ENCODE peak calls at places on chromosomes 11 and 22, in eight cellular contexts. N, T, S, Y, H, M, B and O are unnamed samples.

GRCh38 chr11:64178203-64178602 is 7.8 kb upstream of the STIP1 start:
- DNase-seq in T (no peak), H (no peak), S (no peak), B (no peak), M (no peak), Y (no peak), N (no peak), O (no peak)

GRCh38 chr11:73143126-73143838 is 1.2 kb upstream of the FCHSD2 start:
- DNase-seq in M (peak), Y (peak), S (no peak), T (no peak), B (no peak), H (no peak), N (no peak), O (no peak)

GRCh38 chr11:102929966-102930365 is 25.6 kb downstream of the MMP13 start:
- DNase-seq in T (no peak), S (no peak), H (no peak), Y (no peak), N (no peak), M (no peak), B (no peak), O (no peak)

GRCh38 chr22:39514373-39514973 is 5.9 kb upstream of the ATF4 start:
- DNase-seq in H (peak), S (peak), Y (peak), M (no peak), B (peak), N (no peak), T (no peak), O (no peak)

GRCh38 chr11:19938051-19938856 is 222.0 kb downstream of the DBX1 start:
- DNase-seq in N (no peak), T (no peak), B (peak), Y (peak), H (peak), S (no peak), M (peak), O (peak)

GRCh38 chr22:30614879-30615278 is 7.9 kb downstream of the TCN2 start:
- DNase-seq in S (no peak), N (no peak), M (no peak), Y (no peak), B (no peak), T (no peak), H (no peak), O (no peak)

GRCh38 chr11:43392713-43393112 is 34.0 kb downstream of the TTC17 start:
- DNase-seq in T (no peak), S (no peak), H (no peak), B (no peak), Y (no peak), M (no peak), N (no peak), O (no peak)

GRCh38 chr11:114066046-114066648 is 6.6 kb downstream of the ZBTB16 start:
- DNase-seq in N (no peak), B (no peak), Y (no peak), T (no peak), M (no peak), H (no peak), S (no peak), O (no peak)

GRCh38 chr11:60858731-60859464 is 3.1 kb upstream of the PTGDR2 start:
- DNase-seq in M (no peak), Y (peak), H (no peak), T (no peak), B (no peak), N (no peak), S (no peak), O (no peak)

GRCh38 chr22:46803031-46803880 is 40.8 kb downstream of the TBC1D22A start:
- DNase-seq in H (peak), Y (peak), T (no peak), N (peak), S (no peak), B (peak), M (peak), O (peak)

GRCh38 chr11:14249121-14249963 is 109.6 kb downstream of the RRAS2 start:
- DNase-seq in B (peak), N (no peak), H (peak), S (peak), M (peak), Y (peak), T (peak), O (peak)

GRCh38 chr11:89457190-89457589 is 34.0 kb downstream of the NOX4 start:
- DNase-seq in H (no peak), N (no peak), T (no peak), B (no peak), Y (no peak), M (no peak), S (no peak), O (no peak)

GRCh38 chr11:134577801-134578200 is 165.8 kb upstream of the B3GAT1 start:
- DNase-seq in H (no peak), S (no peak), M (no peak), B (no peak), T (no peak), Y (no peak), N (no peak), O (no peak)

GRCh38 chr11:18540207-18541009 is 13.7 kb upstream of the TSG101 start:
- DNase-seq in B (no peak), H (no peak), S (no peak), N (no peak), M (peak), Y (peak), T (no peak), O (no peak)

GRCh38 chr22:37967147-37967546 is 13.6 kb downstream of the POLR2F start:
- DNase-seq in H (no peak), B (no peak), N (no peak), Y (no peak), T (no peak), M (no peak), S (no peak), O (no peak)

GRCh38 chr11:57458410-57459111 is 1.8 kb upstream of the RTN4RL2 start:
- DNase-seq in N (no peak), S (no peak), Y (peak), M (peak), B (peak), H (no peak), T (no peak), O (peak)

GRCh38 chr11:6259638-6260019 is at the start of gene CCKBR:
- DNase-seq in B (peak), H (no peak), M (no peak), Y (no peak), S (peak), T (no peak), N (no peak), O (peak)

GRCh38 chr11:86486261-86487030 is 111.8 kb downstream of the CCDC81 start:
- DNase-seq in Y (no peak), H (no peak), S (peak), M (no peak), B (no peak), N (no peak), T (no peak), O (no peak)

DNA sequence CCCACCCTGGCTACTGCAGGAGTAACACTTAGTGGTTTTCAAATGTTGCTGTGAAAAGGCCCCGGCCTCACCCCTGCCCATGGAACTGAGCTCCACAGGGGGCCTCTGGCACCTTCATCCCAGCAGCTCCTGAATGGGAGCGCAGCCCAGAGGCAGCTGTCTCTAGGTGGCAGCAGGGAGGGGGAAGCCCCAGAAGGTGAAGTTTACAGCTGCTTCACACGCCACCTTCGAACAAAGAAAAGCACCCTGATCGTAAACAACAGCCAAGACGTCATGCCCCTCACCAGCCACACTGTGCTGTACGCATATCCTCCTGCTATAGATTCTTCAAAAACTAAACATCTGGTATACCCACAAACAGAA is 105.5 kb downstream of the CTTN start:
- DNase-seq in N (no peak), S (peak), T (no peak), B (no peak), M (no peak), H (no peak), Y (no peak), O (no peak)
- TF ChIP-seq CTCF in N (no peak), S (no peak), T (no peak), B (no peak), M (no peak), H (no peak), Y (peak), O (peak)

DNA sequence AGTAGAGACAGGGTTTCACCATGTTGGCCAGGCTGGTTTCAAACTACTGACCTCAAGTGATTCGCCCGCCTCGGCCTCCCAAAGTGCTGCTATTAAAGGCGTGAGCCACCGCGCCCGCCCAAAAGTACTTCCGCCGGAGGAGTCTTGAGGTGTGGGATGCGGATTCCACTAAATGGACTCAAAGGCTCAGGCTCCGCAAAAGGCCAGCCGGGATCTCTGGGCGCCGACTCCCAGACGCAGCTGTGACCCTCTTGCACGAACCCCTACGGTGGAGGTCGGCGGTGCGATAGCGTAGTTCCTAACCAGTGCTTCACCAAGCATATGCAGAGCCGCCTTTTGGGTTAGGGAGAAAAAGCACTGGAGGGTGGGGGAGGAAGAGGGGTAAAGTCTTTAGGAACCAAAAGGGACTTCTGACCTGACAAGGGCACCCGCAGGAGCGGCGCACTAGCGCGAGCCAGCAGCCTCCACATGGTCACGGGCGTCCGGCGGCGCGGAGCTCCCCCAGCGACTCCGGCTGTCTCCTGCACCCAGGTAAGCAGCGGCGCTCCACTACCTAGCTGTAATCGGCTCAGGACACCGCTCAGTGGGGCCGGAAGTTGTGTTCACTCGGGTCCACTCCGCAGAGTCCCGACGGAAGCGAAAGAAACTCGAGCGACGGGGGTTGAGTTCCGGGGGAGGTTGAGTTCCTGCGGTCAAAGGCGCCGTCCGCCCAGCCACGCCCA is at the start of gene MRPL16:
- DNase-seq in H (peak), M (peak), B (peak), Y (peak), N (peak), S (peak), T (peak), O (peak)
- TF ChIP-seq CTCF in H (no peak), M (no peak), B (no peak), Y (peak), N (no peak), S (peak), T (peak), O (peak)

GRCh38 chr11:66883021-66883968 is 26.4 kb downstream of the LRFN4 start:
- DNase-seq in T (peak), B (peak), S (peak), H (peak), Y (peak), M (peak), N (no peak), O (peak)
- TF ChIP-seq CTCF in T (peak), B (peak), S (peak), H (peak), Y (peak), M (peak), N (peak), O (peak)

GRCh38 chr11:99015634-99016454 is 4.9 kb upstream of the CNTN5 start:
- DNase-seq in H (peak), M (peak), T (no peak), N (no peak), S (no peak), Y (peak), B (no peak), O (no peak)

GRCh38 chr11:99019676-99020075 is 1.1 kb upstream of the CNTN5 start:
- DNase-seq in Y (no peak), B (peak), H (no peak), T (no peak), N (no peak), M (no peak), S (no peak), O (no peak)

DNA sequence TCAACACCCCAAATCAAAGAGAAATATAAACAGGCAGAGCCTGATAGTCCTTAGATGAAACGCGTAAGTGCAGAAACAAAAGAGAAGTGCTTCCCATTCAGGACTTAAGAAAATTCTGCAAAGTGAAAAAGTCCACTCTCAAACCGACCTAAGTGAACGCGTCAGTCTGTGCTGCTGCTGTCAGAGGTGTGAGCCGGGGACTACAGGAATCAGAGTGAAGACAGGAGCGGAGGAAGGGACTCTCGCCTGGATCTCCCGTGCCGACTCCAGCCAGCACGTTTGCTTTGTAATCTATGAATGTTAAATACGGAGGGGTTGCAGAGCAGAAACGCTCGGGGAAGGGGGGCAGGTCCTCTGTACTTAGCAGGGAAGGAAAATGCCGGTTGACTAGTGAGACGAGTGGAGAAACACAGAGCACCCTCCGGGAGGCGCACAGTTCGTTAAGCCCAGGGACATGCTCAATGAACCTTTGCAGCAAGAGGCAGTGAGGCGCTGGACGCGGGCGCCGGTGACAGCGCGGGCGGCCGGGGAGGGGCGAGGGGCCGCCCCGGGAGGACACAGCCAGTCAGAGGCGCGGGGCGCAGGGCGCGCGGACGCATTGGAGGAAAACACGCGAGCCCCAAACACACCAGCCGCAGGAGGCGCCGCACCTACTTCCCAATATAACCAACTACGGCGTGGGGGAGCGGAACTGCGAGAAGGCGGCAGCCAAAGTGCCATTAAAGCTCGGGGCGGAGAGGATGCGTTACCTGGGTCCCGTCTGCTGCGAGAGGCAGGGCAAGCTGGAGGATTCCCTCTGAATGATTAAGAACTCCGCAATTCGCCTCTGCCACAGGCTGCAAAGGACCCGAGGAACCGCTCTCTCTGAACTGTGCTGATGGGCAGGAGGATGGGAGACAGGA is at the start of gene CNTN5:
- DNase-seq in Y (no peak), T (no peak), N (peak), H (peak), M (no peak), B (peak), S (peak), O (peak)
- TF ChIP-seq CTCF in Y (no peak), T (no peak), N (no peak), H (no peak), M (no peak), B (no peak), S (peak), O (no peak)

GRCh38 chr11:22728600-22729394 is 62.4 kb downstream of the GAS2 start:
- DNase-seq in T (no peak), H (no peak), B (no peak), S (no peak), Y (no peak), M (no peak), N (no peak), O (no peak)

GRCh38 chr11:22732588-22732987 is 66.2 kb downstream of the GAS2 start:
- DNase-seq in M (no peak), N (no peak), Y (no peak), B (no peak), S (no peak), T (no peak), H (no peak), O (no peak)

GRCh38 chr11:22733849-22734248 is 67.4 kb downstream of the GAS2 start:
- DNase-seq in N (no peak), H (no peak), B (no peak), S (no peak), T (no peak), Y (no peak), M (no peak), O (no peak)

GRCh38 chr11:22733433-22733832 is 67.0 kb downstream of the GAS2 start:
- DNase-seq in T (no peak), S (no peak), H (no peak), M (no peak), Y (no peak), N (no peak), B (no peak), O (no peak)

DNA sequence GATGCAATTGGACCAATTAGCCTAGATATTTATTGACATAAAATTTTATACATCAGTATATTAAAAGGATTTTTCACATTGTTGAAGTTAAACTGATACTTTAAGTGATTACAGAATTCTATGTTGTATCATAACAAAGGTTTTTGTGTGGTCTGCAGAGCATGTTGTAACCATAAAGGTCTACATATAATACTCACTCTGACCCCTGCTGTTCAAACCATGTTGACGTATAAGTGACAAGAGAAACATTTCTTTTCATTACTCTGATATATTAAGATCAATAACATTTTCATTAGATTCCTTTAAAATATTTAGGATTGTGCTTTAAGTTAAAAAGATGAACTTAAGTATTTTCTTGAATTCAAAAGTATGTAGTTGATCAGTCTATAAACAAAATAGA is 63.9 kb downstream of the GAS2 start:
- DNase-seq in N (no peak), S (no peak), H (no peak), T (no peak), Y (peak), M (no peak), B (no peak), O (no peak)
- TF ChIP-seq CTCF in N (no peak), S (no peak), H (no peak), T (no peak), Y (peak), M (no peak), B (no peak), O (peak)

GRCh38 chr11:67118059-67118766 is 850 bp upstream of the KDM2A start:
- DNase-seq in H (peak), N (no peak), T (peak), M (peak), B (peak), Y (peak), S (no peak), O (peak)

GRCh38 chr11:67120881-67121710 is 2.0 kb downstream of the KDM2A start:
- DNase-seq in M (peak), S (no peak), T (peak), B (no peak), Y (peak), N (peak), H (no peak), O (no peak)

GRCh38 chr11:67120456-67120855 is 1.4 kb downstream of the KDM2A start:
- DNase-seq in T (no peak), Y (no peak), S (no peak), H (no peak), N (no peak), M (no peak), B (no peak), O (no peak)

GRCh38 chr11:67118801-67119576 is at the start of gene KDM2A:
- DNase-seq in H (peak), Y (peak), N (peak), M (peak), B (peak), T (peak), S (peak), O (peak)

GRCh38 chr11:67119577-67120391 is 721 bp downstream of the KDM2A start:
- DNase-seq in M (peak), Y (peak), H (peak), N (no peak), S (peak), T (peak), B (peak), O (peak)
- TF ChIP-seq CTCF in M (peak), Y (no peak), H (no peak), N (no peak), S (no peak), T (no peak), B (no peak), O (peak)

GRCh38 chr11:819943-820649 is 1.4 kb downstream of the PNPLA2 start:
- DNase-seq in M (peak), T (peak), H (peak), B (peak), Y (peak), N (peak), S (peak), O (peak)

GRCh38 chr11:818396-819128 is at the start of gene PNPLA2:
- DNase-seq in H (no peak), N (no peak), Y (no peak), M (peak), T (no peak), B (no peak), S (no peak), O (no peak)

GRCh38 chr11:820655-821512 is 2.2 kb downstream of the PNPLA2 start:
- DNase-seq in N (peak), H (peak), B (peak), S (no peak), Y (no peak), M (no peak), T (no peak), O (no peak)

GRCh38 chr11:821513-822371 is 3.0 kb downstream of the PNPLA2 start:
- DNase-seq in H (no peak), S (no peak), Y (no peak), N (peak), B (no peak), M (no peak), T (no peak), O (no peak)

GRCh38 chr11:819129-819931 is 616 bp downstream of the PNPLA2 start:
- DNase-seq in S (peak), H (no peak), T (peak), N (peak), B (peak), Y (peak), M (peak), O (peak)
- TF ChIP-seq CTCF in S (no peak), H (no peak), T (peak), N (peak), B (no peak), Y (no peak), M (no peak), O (peak)

GRCh38 chr11:67631853-67632174 is 2.1 kb upstream of the NUDT8 start:
- DNase-seq in H (no peak), M (no peak), S (no peak), T (no peak), B (no peak), Y (no peak), N (peak), O (no peak)

GRCh38 chr11:67629386-67630229 is at the start of gene NUDT8:
- DNase-seq in M (peak), T (peak), N (peak), H (peak), S (peak), B (peak), Y (peak), O (peak)

GRCh38 chr11:67630230-67630942 is 649 bp upstream of the NUDT8 start:
- DNase-seq in N (peak), B (peak), H (peak), M (peak), S (peak), T (peak), Y (peak), O (peak)

GRCh38 chr11:67631427-67631826 is 1.7 kb upstream of the NUDT8 start:
- DNase-seq in T (no peak), S (no peak), M (no peak), N (peak), Y (no peak), H (no peak), B (no peak), O (no peak)

GRCh38 chr11:67630943-67631331 is 1.2 kb upstream of the NUDT8 start:
- DNase-seq in H (no peak), T (no peak), M (no peak), S (no peak), B (no peak), Y (no peak), N (peak), O (no peak)
- TF ChIP-seq CTCF in H (no peak), T (no peak), M (no peak), S (peak), B (peak), Y (peak), N (no peak), O (no peak)